ENCODE peak calls at places on chromosomes 1 and 21, in nine cellular contexts. One of them, this sample, is unnamed.

GRCh38 chr1:7128293-7128692 is 343.0 kb downstream of the CAMTA1 start:
- DNase-seq in RCC 7860: no peak
- DNase-seq in choroid plexus epithelial cell: no peak
- DNase-seq in activated T-helper 1 cell treated with Interleukin-2 at 50 U/mL for 16 hours: no peak
- DNase-seq in spleen: no peak
- DNase-seq in anterior cingulate cortex: no peak
- DNase-seq in HFF-Myc: no peak
- DNase-seq in GM19239: no peak
- DNase-seq in activated T-helper 2 cell treated with anti-CD3 and anti-CD28 coated beads, Interferon-gamma antibody, Interleukin-2, Interleukin-4, amounts not matched to agents 10 μg/mL and 5 μg/mL and 100 μg/mL, durations not matched to agents 14 hours and 24 hours and 36 hours: no peak
- DNase-seq in this sample: no peak

GRCh38 chr1:172005856-172006255 is 164.6 kb downstream of the DNM3 start:
- DNase-seq in RCC 7860: peak
- DNase-seq in choroid plexus epithelial cell: peak
- DNase-seq in spleen: no peak
- DNase-seq in HFF-Myc: no peak
- DNase-seq in anterior cingulate cortex: no peak
- DNase-seq in GM19239: no peak
- DNase-seq in activated T-helper 1 cell treated with Interleukin-2 at 50 U/mL for 16 hours: no peak
- DNase-seq in activated T-helper 2 cell treated with anti-CD3 and anti-CD28 coated beads, Interferon-gamma antibody, Interleukin-2, Interleukin-4, amounts not matched to agents 10 μg/mL and 5 μg/mL and 100 μg/mL, durations not matched to agents 14 hours and 24 hours and 36 hours: no peak
- DNase-seq in this sample: no peak

GRCh38 chr1:211625040-211625439 is 46.1 kb upstream of the SLC30A1 start:
- DNase-seq in GM19239: no peak
- DNase-seq in anterior cingulate cortex: no peak
- DNase-seq in HFF-Myc: peak
- DNase-seq in RCC 7860: no peak
- DNase-seq in activated T-helper 1 cell treated with Interleukin-2 at 50 U/mL for 16 hours: no peak
- DNase-seq in spleen: no peak
- DNase-seq in choroid plexus epithelial cell: peak
- DNase-seq in activated T-helper 2 cell treated with anti-CD3 and anti-CD28 coated beads, Interferon-gamma antibody, Interleukin-2, Interleukin-4, amounts not matched to agents 10 μg/mL and 5 μg/mL and 100 μg/mL, durations not matched to agents 14 hours and 24 hours and 36 hours: no peak
- DNase-seq in this sample: no peak

GRCh38 chr1:61119085-61119484 is 36.7 kb downstream of the NFIA start:
- DNase-seq in RCC 7860: no peak
- DNase-seq in activated T-helper 1 cell treated with Interleukin-2 at 50 U/mL for 16 hours: no peak
- DNase-seq in activated T-helper 2 cell treated with anti-CD3 and anti-CD28 coated beads, Interferon-gamma antibody, Interleukin-2, Interleukin-4, amounts not matched to agents 10 μg/mL and 5 μg/mL and 100 μg/mL, durations not matched to agents 14 hours and 24 hours and 36 hours: no peak
- DNase-seq in spleen: no peak
- DNase-seq in GM19239: no peak
- DNase-seq in HFF-Myc: no peak
- DNase-seq in choroid plexus epithelial cell: no peak
- DNase-seq in anterior cingulate cortex: no peak
- DNase-seq in this sample: no peak

GRCh38 chr21:38646213-38646837 is 148.0 kb upstream of the ERG start:
- DNase-seq in choroid plexus epithelial cell: no peak
- DNase-seq in GM19239: no peak
- DNase-seq in activated T-helper 2 cell treated with anti-CD3 and anti-CD28 coated beads, Interferon-gamma antibody, Interleukin-2, Interleukin-4, amounts not matched to agents 10 μg/mL and 5 μg/mL and 100 μg/mL, durations not matched to agents 14 hours and 24 hours and 36 hours: no peak
- DNase-seq in RCC 7860: no peak
- DNase-seq in spleen: no peak
- DNase-seq in activated T-helper 1 cell treated with Interleukin-2 at 50 U/mL for 16 hours: no peak
- DNase-seq in anterior cingulate cortex: no peak
- DNase-seq in HFF-Myc: no peak
- DNase-seq in this sample: no peak

GRCh38 chr1:245598524-245599310 is 443.9 kb downstream of the KIF26B start:
- DNase-seq in RCC 7860: no peak
- DNase-seq in GM19239: no peak
- DNase-seq in spleen: no peak
- DNase-seq in choroid plexus epithelial cell: no peak
- DNase-seq in activated T-helper 1 cell treated with Interleukin-2 at 50 U/mL for 16 hours: no peak
- DNase-seq in anterior cingulate cortex: no peak
- DNase-seq in HFF-Myc: no peak
- DNase-seq in activated T-helper 2 cell treated with anti-CD3 and anti-CD28 coated beads, Interferon-gamma antibody, Interleukin-2, Interleukin-4, amounts not matched to agents 10 μg/mL and 5 μg/mL and 100 μg/mL, durations not matched to agents 14 hours and 24 hours and 36 hours: no peak
- DNase-seq in this sample: no peak

GRCh38 chr1:172970186-172970585 is 80.6 kb downstream of the TNFSF18 start:
- DNase-seq in anterior cingulate cortex: no peak
- DNase-seq in spleen: no peak
- DNase-seq in activated T-helper 2 cell treated with anti-CD3 and anti-CD28 coated beads, Interferon-gamma antibody, Interleukin-2, Interleukin-4, amounts not matched to agents 10 μg/mL and 5 μg/mL and 100 μg/mL, durations not matched to agents 14 hours and 24 hours and 36 hours: no peak
- DNase-seq in RCC 7860: peak
- DNase-seq in HFF-Myc: no peak
- DNase-seq in GM19239: no peak
- DNase-seq in activated T-helper 1 cell treated with Interleukin-2 at 50 U/mL for 16 hours: no peak
- DNase-seq in choroid plexus epithelial cell: no peak
- DNase-seq in this sample: no peak

GRCh38 chr1:115266729-115267421 is 71.2 kb downstream of the NGF start:
- DNase-seq in RCC 7860: no peak
- DNase-seq in anterior cingulate cortex: no peak
- DNase-seq in choroid plexus epithelial cell: no peak
- DNase-seq in spleen: no peak
- DNase-seq in activated T-helper 2 cell treated with anti-CD3 and anti-CD28 coated beads, Interferon-gamma antibody, Interleukin-2, Interleukin-4, amounts not matched to agents 10 μg/mL and 5 μg/mL and 100 μg/mL, durations not matched to agents 14 hours and 24 hours and 36 hours: no peak
- DNase-seq in activated T-helper 1 cell treated with Interleukin-2 at 50 U/mL for 16 hours: no peak
- DNase-seq in HFF-Myc: no peak
- DNase-seq in GM19239: no peak
- DNase-seq in this sample: no peak

GRCh38 chr1:235831148-235831547 is 35.6 kb downstream of the LYST start:
- DNase-seq in GM19239: no peak
- DNase-seq in spleen: no peak
- DNase-seq in RCC 7860: peak
- DNase-seq in HFF-Myc: no peak
- DNase-seq in choroid plexus epithelial cell: peak
- DNase-seq in activated T-helper 2 cell treated with anti-CD3 and anti-CD28 coated beads, Interferon-gamma antibody, Interleukin-2, Interleukin-4, amounts not matched to agents 10 μg/mL and 5 μg/mL and 100 μg/mL, durations not matched to agents 14 hours and 24 hours and 36 hours: no peak
- DNase-seq in activated T-helper 1 cell treated with Interleukin-2 at 50 U/mL for 16 hours: no peak
- DNase-seq in anterior cingulate cortex: no peak
- DNase-seq in this sample: no peak

GRCh38 chr1:146020058-146020738 is 1.3 kb downstream of the HJV start:
- DNase-seq in choroid plexus epithelial cell: no peak
- DNase-seq in activated T-helper 2 cell treated with anti-CD3 and anti-CD28 coated beads, Interferon-gamma antibody, Interleukin-2, Interleukin-4, amounts not matched to agents 10 μg/mL and 5 μg/mL and 100 μg/mL, durations not matched to agents 14 hours and 24 hours and 36 hours: no peak
- DNase-seq in spleen: no peak
- DNase-seq in anterior cingulate cortex: no peak
- DNase-seq in HFF-Myc: no peak
- DNase-seq in RCC 7860: no peak
- DNase-seq in activated T-helper 1 cell treated with Interleukin-2 at 50 U/mL for 16 hours: no peak
- DNase-seq in GM19239: no peak
- DNase-seq in this sample: no peak

GRCh38 chr1:39098569-39099250 is 72.6 kb downstream of the NDUFS5 start:
- DNase-seq in RCC 7860: peak
- DNase-seq in spleen: no peak
- DNase-seq in GM19239: peak
- DNase-seq in choroid plexus epithelial cell: peak
- DNase-seq in activated T-helper 1 cell treated with Interleukin-2 at 50 U/mL for 16 hours: peak
- DNase-seq in anterior cingulate cortex: peak
- DNase-seq in activated T-helper 2 cell treated with anti-CD3 and anti-CD28 coated beads, Interferon-gamma antibody, Interleukin-2, Interleukin-4, amounts not matched to agents 10 μg/mL and 5 μg/mL and 100 μg/mL, durations not matched to agents 14 hours and 24 hours and 36 hours: peak
- DNase-seq in HFF-Myc: peak
- DNase-seq in this sample: peak

GRCh38 chr1:78101514-78101913 is 55.7 kb downstream of the GIPC2 start:
- DNase-seq in activated T-helper 2 cell treated with anti-CD3 and anti-CD28 coated beads, Interferon-gamma antibody, Interleukin-2, Interleukin-4, amounts not matched to agents 10 μg/mL and 5 μg/mL and 100 μg/mL, durations not matched to agents 14 hours and 24 hours and 36 hours: no peak
- DNase-seq in RCC 7860: peak
- DNase-seq in spleen: no peak
- DNase-seq in HFF-Myc: peak
- DNase-seq in GM19239: no peak
- DNase-seq in choroid plexus epithelial cell: peak
- DNase-seq in anterior cingulate cortex: no peak
- DNase-seq in activated T-helper 1 cell treated with Interleukin-2 at 50 U/mL for 16 hours: no peak
- DNase-seq in this sample: no peak

GRCh38 chr1:14850563-14850962 is 252.1 kb downstream of the KAZN start:
- DNase-seq in activated T-helper 1 cell treated with Interleukin-2 at 50 U/mL for 16 hours: no peak
- DNase-seq in choroid plexus epithelial cell: no peak
- DNase-seq in anterior cingulate cortex: no peak
- DNase-seq in activated T-helper 2 cell treated with anti-CD3 and anti-CD28 coated beads, Interferon-gamma antibody, Interleukin-2, Interleukin-4, amounts not matched to agents 10 μg/mL and 5 μg/mL and 100 μg/mL, durations not matched to agents 14 hours and 24 hours and 36 hours: no peak
- DNase-seq in RCC 7860: peak
- DNase-seq in spleen: no peak
- DNase-seq in GM19239: no peak
- DNase-seq in HFF-Myc: no peak
- DNase-seq in this sample: no peak

GRCh38 chr1:3093928-3094626 is 25.1 kb downstream of the PRDM16 start:
- DNase-seq in GM19239: no peak
- DNase-seq in RCC 7860: no peak
- DNase-seq in activated T-helper 2 cell treated with anti-CD3 and anti-CD28 coated beads, Interferon-gamma antibody, Interleukin-2, Interleukin-4, amounts not matched to agents 10 μg/mL and 5 μg/mL and 100 μg/mL, durations not matched to agents 14 hours and 24 hours and 36 hours: no peak
- DNase-seq in choroid plexus epithelial cell: no peak
- DNase-seq in spleen: no peak
- DNase-seq in activated T-helper 1 cell treated with Interleukin-2 at 50 U/mL for 16 hours: no peak
- DNase-seq in anterior cingulate cortex: no peak
- DNase-seq in HFF-Myc: no peak
- DNase-seq in this sample: no peak

GRCh38 chr1:96075704-96076455 is 645.7 kb upstream of the PTBP2 start:
- DNase-seq in GM19239: no peak
- DNase-seq in anterior cingulate cortex: no peak
- DNase-seq in HFF-Myc: no peak
- DNase-seq in activated T-helper 1 cell treated with Interleukin-2 at 50 U/mL for 16 hours: no peak
- DNase-seq in RCC 7860: no peak
- DNase-seq in spleen: no peak
- DNase-seq in activated T-helper 2 cell treated with anti-CD3 and anti-CD28 coated beads, Interferon-gamma antibody, Interleukin-2, Interleukin-4, amounts not matched to agents 10 μg/mL and 5 μg/mL and 100 μg/mL, durations not matched to agents 14 hours and 24 hours and 36 hours: no peak
- DNase-seq in choroid plexus epithelial cell: no peak
- DNase-seq in this sample: no peak

GRCh38 chr1:162629651-162630050 is 2.6 kb upstream of the DDR2 start:
- DNase-seq in RCC 7860: no peak
- DNase-seq in GM19239: no peak
- DNase-seq in HFF-Myc: peak
- DNase-seq in spleen: no peak
- DNase-seq in activated T-helper 1 cell treated with Interleukin-2 at 50 U/mL for 16 hours: no peak
- DNase-seq in choroid plexus epithelial cell: peak
- DNase-seq in anterior cingulate cortex: no peak
- DNase-seq in activated T-helper 2 cell treated with anti-CD3 and anti-CD28 coated beads, Interferon-gamma antibody, Interleukin-2, Interleukin-4, amounts not matched to agents 10 μg/mL and 5 μg/mL and 100 μg/mL, durations not matched to agents 14 hours and 24 hours and 36 hours: no peak
- DNase-seq in this sample: no peak

GRCh38 chr1:22949807-22950462 is 22.7 kb downstream of the LACTBL1 start:
- DNase-seq in HFF-Myc: no peak
- DNase-seq in GM19239: no peak
- DNase-seq in choroid plexus epithelial cell: no peak
- DNase-seq in activated T-helper 1 cell treated with Interleukin-2 at 50 U/mL for 16 hours: no peak
- DNase-seq in anterior cingulate cortex: no peak
- DNase-seq in RCC 7860: no peak
- DNase-seq in spleen: no peak
- DNase-seq in activated T-helper 2 cell treated with anti-CD3 and anti-CD28 coated beads, Interferon-gamma antibody, Interleukin-2, Interleukin-4, amounts not matched to agents 10 μg/mL and 5 μg/mL and 100 μg/mL, durations not matched to agents 14 hours and 24 hours and 36 hours: no peak
- DNase-seq in this sample: no peak

GRCh38 chr1:246107516-246108277 is 399.4 kb downstream of the SMYD3 start:
- DNase-seq in RCC 7860: peak
- DNase-seq in HFF-Myc: peak
- DNase-seq in anterior cingulate cortex: no peak
- DNase-seq in activated T-helper 2 cell treated with anti-CD3 and anti-CD28 coated beads, Interferon-gamma antibody, Interleukin-2, Interleukin-4, amounts not matched to agents 10 μg/mL and 5 μg/mL and 100 μg/mL, durations not matched to agents 14 hours and 24 hours and 36 hours: no peak
- DNase-seq in spleen: no peak
- DNase-seq in GM19239: no peak
- DNase-seq in activated T-helper 1 cell treated with Interleukin-2 at 50 U/mL for 16 hours: no peak
- DNase-seq in choroid plexus epithelial cell: peak
- DNase-seq in this sample: no peak

GRCh38 chr1:77048615-77049005 is 170.6 kb downstream of the PIGK start:
- DNase-seq in activated T-helper 2 cell treated with anti-CD3 and anti-CD28 coated beads, Interferon-gamma antibody, Interleukin-2, Interleukin-4, amounts not matched to agents 10 μg/mL and 5 μg/mL and 100 μg/mL, durations not matched to agents 14 hours and 24 hours and 36 hours: no peak
- DNase-seq in activated T-helper 1 cell treated with Interleukin-2 at 50 U/mL for 16 hours: no peak
- DNase-seq in anterior cingulate cortex: no peak
- DNase-seq in RCC 7860: no peak
- DNase-seq in HFF-Myc: no peak
- DNase-seq in spleen: no peak
- DNase-seq in GM19239: no peak
- DNase-seq in choroid plexus epithelial cell: no peak
- DNase-seq in this sample: no peak

GRCh38 chr1:184930232-184930631 is 44.1 kb downstream of the NIBAN1 start:
- DNase-seq in GM19239: no peak
- DNase-seq in RCC 7860: no peak
- DNase-seq in activated T-helper 1 cell treated with Interleukin-2 at 50 U/mL for 16 hours: no peak
- DNase-seq in activated T-helper 2 cell treated with anti-CD3 and anti-CD28 coated beads, Interferon-gamma antibody, Interleukin-2, Interleukin-4, amounts not matched to agents 10 μg/mL and 5 μg/mL and 100 μg/mL, durations not matched to agents 14 hours and 24 hours and 36 hours: no peak
- DNase-seq in spleen: no peak
- DNase-seq in choroid plexus epithelial cell: no peak
- DNase-seq in anterior cingulate cortex: no peak
- DNase-seq in HFF-Myc: no peak
- DNase-seq in this sample: no peak

GRCh38 chr1:17194981-17195528 is 9.9 kb upstream of the PADI1 start:
- DNase-seq in GM19239: no peak
- DNase-seq in HFF-Myc: no peak
- DNase-seq in anterior cingulate cortex: no peak
- DNase-seq in spleen: no peak
- DNase-seq in activated T-helper 2 cell treated with anti-CD3 and anti-CD28 coated beads, Interferon-gamma antibody, Interleukin-2, Interleukin-4, amounts not matched to agents 10 μg/mL and 5 μg/mL and 100 μg/mL, durations not matched to agents 14 hours and 24 hours and 36 hours: no peak
- DNase-seq in activated T-helper 1 cell treated with Interleukin-2 at 50 U/mL for 16 hours: no peak
- DNase-seq in choroid plexus epithelial cell: no peak
- DNase-seq in RCC 7860: no peak
- DNase-seq in this sample: no peak

GRCh38 chr1:2789986-2790581 is 11.4 kb downstream of the TTC34 start:
- DNase-seq in activated T-helper 1 cell treated with Interleukin-2 at 50 U/mL for 16 hours: no peak
- DNase-seq in HFF-Myc: no peak
- DNase-seq in choroid plexus epithelial cell: no peak
- DNase-seq in GM19239: no peak
- DNase-seq in spleen: peak
- DNase-seq in RCC 7860: no peak
- DNase-seq in activated T-helper 2 cell treated with anti-CD3 and anti-CD28 coated beads, Interferon-gamma antibody, Interleukin-2, Interleukin-4, amounts not matched to agents 10 μg/mL and 5 μg/mL and 100 μg/mL, durations not matched to agents 14 hours and 24 hours and 36 hours: no peak
- DNase-seq in anterior cingulate cortex: no peak
- DNase-seq in this sample: no peak

GRCh38 chr1:7222616-7223015 is 437.4 kb downstream of the CAMTA1 start:
- DNase-seq in activated T-helper 1 cell treated with Interleukin-2 at 50 U/mL for 16 hours: no peak
- DNase-seq in anterior cingulate cortex: no peak
- DNase-seq in RCC 7860: no peak
- DNase-seq in HFF-Myc: no peak
- DNase-seq in GM19239: no peak
- DNase-seq in activated T-helper 2 cell treated with anti-CD3 and anti-CD28 coated beads, Interferon-gamma antibody, Interleukin-2, Interleukin-4, amounts not matched to agents 10 μg/mL and 5 μg/mL and 100 μg/mL, durations not matched to agents 14 hours and 24 hours and 36 hours: no peak
- DNase-seq in spleen: peak
- DNase-seq in choroid plexus epithelial cell: no peak
- DNase-seq in this sample: no peak

GRCh38 chr1:221741364-221741970 is 422 bp downstream of the DUSP10 start:
- DNase-seq in RCC 7860: no peak
- DNase-seq in activated T-helper 2 cell treated with anti-CD3 and anti-CD28 coated beads, Interferon-gamma antibody, Interleukin-2, Interleukin-4, amounts not matched to agents 10 μg/mL and 5 μg/mL and 100 μg/mL, durations not matched to agents 14 hours and 24 hours and 36 hours: no peak
- DNase-seq in HFF-Myc: peak
- DNase-seq in activated T-helper 1 cell treated with Interleukin-2 at 50 U/mL for 16 hours: no peak
- DNase-seq in anterior cingulate cortex: peak
- DNase-seq in choroid plexus epithelial cell: peak
- DNase-seq in spleen: peak
- DNase-seq in GM19239: no peak
- DNase-seq in this sample: peak

GRCh38 chr1:181508486-181509165 is 25.3 kb downstream of the CACNA1E start:
- DNase-seq in RCC 7860: no peak
- DNase-seq in GM19239: no peak
- DNase-seq in HFF-Myc: no peak
- DNase-seq in anterior cingulate cortex: no peak
- DNase-seq in activated T-helper 1 cell treated with Interleukin-2 at 50 U/mL for 16 hours: no peak
- DNase-seq in choroid plexus epithelial cell: no peak
- DNase-seq in spleen: no peak
- DNase-seq in activated T-helper 2 cell treated with anti-CD3 and anti-CD28 coated beads, Interferon-gamma antibody, Interleukin-2, Interleukin-4, amounts not matched to agents 10 μg/mL and 5 μg/mL and 100 μg/mL, durations not matched to agents 14 hours and 24 hours and 36 hours: no peak
- DNase-seq in this sample: no peak

GRCh38 chr1:87337606-87338005 is 8.9 kb downstream of the LMO4 start:
- DNase-seq in activated T-helper 1 cell treated with Interleukin-2 at 50 U/mL for 16 hours: no peak
- DNase-seq in RCC 7860: no peak
- DNase-seq in HFF-Myc: no peak
- DNase-seq in activated T-helper 2 cell treated with anti-CD3 and anti-CD28 coated beads, Interferon-gamma antibody, Interleukin-2, Interleukin-4, amounts not matched to agents 10 μg/mL and 5 μg/mL and 100 μg/mL, durations not matched to agents 14 hours and 24 hours and 36 hours: no peak
- DNase-seq in choroid plexus epithelial cell: no peak
- DNase-seq in anterior cingulate cortex: no peak
- DNase-seq in GM19239: no peak
- DNase-seq in spleen: no peak
- DNase-seq in this sample: no peak

GRCh38 chr1:46166521-46167462 is 8.1 kb upstream of the TSPAN1 start:
- DNase-seq in choroid plexus epithelial cell: peak
- DNase-seq in HFF-Myc: no peak
- DNase-seq in spleen: peak
- DNase-seq in activated T-helper 1 cell treated with Interleukin-2 at 50 U/mL for 16 hours: peak
- DNase-seq in activated T-helper 2 cell treated with anti-CD3 and anti-CD28 coated beads, Interferon-gamma antibody, Interleukin-2, Interleukin-4, amounts not matched to agents 10 μg/mL and 5 μg/mL and 100 μg/mL, durations not matched to agents 14 hours and 24 hours and 36 hours: no peak
- DNase-seq in anterior cingulate cortex: no peak
- DNase-seq in RCC 7860: no peak
- DNase-seq in GM19239: no peak
- DNase-seq in this sample: peak

GRCh38 chr21:43347864-43348766 is 78.8 kb downstream of the SIK1 start:
- DNase-seq in anterior cingulate cortex: no peak
- DNase-seq in RCC 7860: no peak
- DNase-seq in activated T-helper 2 cell treated with anti-CD3 and anti-CD28 coated beads, Interferon-gamma antibody, Interleukin-2, Interleukin-4, amounts not matched to agents 10 μg/mL and 5 μg/mL and 100 μg/mL, durations not matched to agents 14 hours and 24 hours and 36 hours: no peak
- DNase-seq in GM19239: no peak
- DNase-seq in HFF-Myc: no peak
- DNase-seq in activated T-helper 1 cell treated with Interleukin-2 at 50 U/mL for 16 hours: no peak
- DNase-seq in spleen: no peak
- DNase-seq in choroid plexus epithelial cell: no peak
- DNase-seq in this sample: no peak

GRCh38 chr1:203765029-203765837 is at the start of gene LAX1:
- DNase-seq in choroid plexus epithelial cell: no peak
- DNase-seq in GM19239: peak
- DNase-seq in anterior cingulate cortex: no peak
- DNase-seq in spleen: no peak
- DNase-seq in HFF-Myc: no peak
- DNase-seq in activated T-helper 1 cell treated with Interleukin-2 at 50 U/mL for 16 hours: peak
- DNase-seq in activated T-helper 2 cell treated with anti-CD3 and anti-CD28 coated beads, Interferon-gamma antibody, Interleukin-2, Interleukin-4, amounts not matched to agents 10 μg/mL and 5 μg/mL and 100 μg/mL, durations not matched to agents 14 hours and 24 hours and 36 hours: peak
- DNase-seq in RCC 7860: no peak
- DNase-seq in this sample: no peak

GRCh38 chr21:46226920-46227599 is 1.5 kb downstream of the LSS start:
- DNase-seq in GM19239: no peak
- DNase-seq in RCC 7860: no peak
- DNase-seq in activated T-helper 2 cell treated with anti-CD3 and anti-CD28 coated beads, Interferon-gamma antibody, Interleukin-2, Interleukin-4, amounts not matched to agents 10 μg/mL and 5 μg/mL and 100 μg/mL, durations not matched to agents 14 hours and 24 hours and 36 hours: no peak
- DNase-seq in choroid plexus epithelial cell: peak
- DNase-seq in anterior cingulate cortex: no peak
- DNase-seq in activated T-helper 1 cell treated with Interleukin-2 at 50 U/mL for 16 hours: no peak
- DNase-seq in HFF-Myc: no peak
- DNase-seq in spleen: peak
- DNase-seq in this sample: no peak

GRCh38 chr1:67261646-67262045 is 46.0 kb upstream of the IL12RB2 start:
- DNase-seq in anterior cingulate cortex: no peak
- DNase-seq in activated T-helper 2 cell treated with anti-CD3 and anti-CD28 coated beads, Interferon-gamma antibody, Interleukin-2, Interleukin-4, amounts not matched to agents 10 μg/mL and 5 μg/mL and 100 μg/mL, durations not matched to agents 14 hours and 24 hours and 36 hours: no peak
- DNase-seq in GM19239: no peak
- DNase-seq in spleen: no peak
- DNase-seq in RCC 7860: no peak
- DNase-seq in activated T-helper 1 cell treated with Interleukin-2 at 50 U/mL for 16 hours: no peak
- DNase-seq in choroid plexus epithelial cell: peak
- DNase-seq in HFF-Myc: no peak
- DNase-seq in this sample: no peak

This sample was measured in C1 segment of cervical spinal cord.